ENCODE peak calls at places on chromosome 4, in seven cellular contexts. Q is A673, K is mesenchymal stem cell, Z is MM.1S, J is GM23248, S is body of pancreas, W is HCT116. P is an unnamed sample. For H3K27me3, the result is how much of the 10 kb centered on the place peaks cover.

GRCh38 chr4:24471623-24472510 is 112.5 kb downstream of the DHX15 start:
- DNase-seq in Q (peak), K (peak), Z (no peak), J (peak), S (no peak), W (no peak), P (no peak)

GRCh38 chr4:188417181-188417580 is 277.9 kb downstream of the TRIML1 start:
- DNase-seq in Q (peak), K (no peak), Z (no peak), J (no peak), S (no peak), W (no peak), P (no peak)

GRCh38 chr4:107564326-107564725 is 155.7 kb downstream of the PAPSS1 start:
- DNase-seq in Q (peak), K (peak), Z (no peak), J (peak), S (no peak), W (no peak), P (no peak)

GRCh38 chr4:107855723-107856122 is 31.0 kb downstream of the SGMS2 start:
- DNase-seq in Q (no peak), K (no peak), Z (no peak), J (no peak), S (no peak), W (no peak), P (no peak)

GRCh38 chr4:88949605-88950004 is 107.4 kb downstream of the FAM13A start:
- DNase-seq in Q (no peak), K (no peak), Z (no peak), J (no peak), S (no peak), W (no peak), P (no peak)

GRCh38 chr4:22493523-22493922 is 22.3 kb downstream of the ADGRA3 start:
- DNase-seq in Q (no peak), K (no peak), Z (no peak), J (no peak), S (no peak), W (no peak), P (no peak)

GRCh38 chr4:157304769-157305168 is 84.2 kb downstream of the GRIA2 start:
- DNase-seq in Q (no peak), K (no peak), Z (no peak), J (no peak), S (no peak), W (no peak), P (no peak)

GRCh38 chr4:41967392-41967791 is 14.2 kb upstream of the DCAF4L1 start:
- DNase-seq in Q (no peak), K (no peak), Z (no peak), J (no peak), S (no peak), W (no peak), P (no peak)

GRCh38 chr4:176563591-176563990 is 229.1 kb downstream of the VEGFC start:
- DNase-seq in Q (peak), K (peak), Z (no peak), J (peak), S (no peak), W (no peak), P (peak)

GRCh38 chr4:3302164-3302785 is 9.5 kb downstream of the RGS12 start:
- DNase-seq in Q (no peak), K (no peak), Z (no peak), J (no peak), S (no peak), W (no peak), P (no peak)

GRCh38 chr4:167119392-167119791 is 114.9 kb downstream of the SPOCK3 start:
- DNase-seq in Q (no peak), K (no peak), Z (no peak), J (no peak), S (no peak), W (no peak), P (no peak)

GRCh38 chr4:70895405-70895804 is 6.8 kb upstream of the MOB1B start:
- DNase-seq in Q (no peak), K (peak), Z (no peak), J (peak), S (peak), W (no peak), P (no peak)

GRCh38 chr4:37541956-37542355 is 144.2 kb downstream of the RELL1 start:
- DNase-seq in Q (no peak), K (no peak), Z (no peak), J (no peak), S (no peak), W (no peak), P (no peak)

GRCh38 chr4:80058740-80059139 is 14.3 kb downstream of the ANTXR2 start:
- DNase-seq in Q (no peak), K (peak), Z (peak), J (peak), S (no peak), W (no peak), P (no peak)

GRCh38 chr4:119721878-119722277 is 93.3 kb upstream of the PDE5A start:
- DNase-seq in Q (no peak), K (no peak), Z (no peak), J (no peak), S (no peak), W (no peak), P (no peak)

GRCh38 chr4:173337463-173337862 is 3.3 kb upstream of the HMGB2 start:
- DNase-seq in Q (no peak), K (no peak), Z (no peak), J (peak), S (no peak), W (no peak), P (no peak)

GRCh38 chr4:171896426-171896825 is 83.2 kb downstream of the GALNTL6 start:
- DNase-seq in Q (peak), K (no peak), Z (no peak), J (no peak), S (no peak), W (no peak), P (no peak)

GRCh38 chr4:141636077-141636770 is at the start of gene IL15:
- DNase-seq in Q (peak), K (peak), Z (peak), J (peak), S (peak), W (peak), P (peak)

GRCh38 chr4:170875868-170876267 is 786.1 kb upstream of the AADAT start:
- DNase-seq in Q (peak), K (no peak), Z (no peak), J (peak), S (no peak), W (peak), P (peak)

GRCh38 chr4:118962540-118962939 is 73.9 kb downstream of the SYNPO2 start:
- DNase-seq in Q (no peak), K (no peak), Z (no peak), J (no peak), S (no peak), W (no peak), P (no peak)

GRCh38 chr4:38868055-38868965 is 704 bp downstream of the FAM114A1 start:
- DNase-seq in Q (no peak), K (peak), Z (no peak), J (peak), S (peak), W (no peak), P (no peak)

GRCh38 chr4:185847352-185848078 is 35.5 kb upstream of the SORBS2 start:
- DNase-seq in Q (no peak), K (peak), Z (no peak), J (peak), S (no peak), W (no peak), P (no peak)

GRCh38 chr4:24965627-24966026 is 52.8 kb upstream of the CCDC149 start:
- DNase-seq in Q (no peak), K (no peak), Z (no peak), J (no peak), S (no peak), W (no peak), P (peak)

GRCh38 chr4:6769138-6769983 is 13.2 kb upstream of the KIAA0232 start:
- DNase-seq in Q (no peak), K (no peak), Z (no peak), J (no peak), S (no peak), W (no peak), P (no peak)

GRCh38 chr4:57607616-57608150 is 497.5 kb upstream of the IGFBP7 start:
- DNase-seq in Q (no peak), K (no peak), Z (no peak), J (no peak), S (no peak), W (no peak), P (no peak)

GRCh38 chr4:122602277-122603142 is 18.4 kb downstream of the IL21 start:
- DNase-seq in Q (peak), K (peak), Z (peak), J (peak), S (peak), W (peak), P (peak)

GRCh38 chr4:132266374-132266773 is 882.7 kb upstream of the PCDH10 start:
- DNase-seq in Q (no peak), K (no peak), Z (peak), J (no peak), S (no peak), W (no peak), P (no peak)

GRCh38 chr4:10158355-10158942 is 41.9 kb upstream of the WDR1 start:
- DNase-seq in Q (no peak), K (no peak), Z (no peak), J (no peak), S (peak), W (no peak), P (no peak)

GRCh38 chr4:155974476-155974749 is 20.7 kb upstream of the CTSO start:
- DNase-seq in Q (no peak), K (no peak), Z (peak), J (no peak), S (no peak), W (no peak), P (no peak)

GRCh38 chr4:1609901-1610790 is 74.0 kb downstream of the FAM53A start:
- DNase-seq in Q (no peak), K (no peak), Z (no peak), J (no peak), S (no peak), W (no peak), P (no peak)

GRCh38 chr4:159142254-159142653 is 39.4 kb downstream of the RAPGEF2 start:
- DNase-seq in Q (no peak), K (no peak), Z (no peak), J (peak), S (peak), W (no peak), P (no peak)

GRCh38 chr4:78150465-78150864 is 93.3 kb downstream of the FRAS1 start:
- DNase-seq in Q (no peak), K (no peak), Z (no peak), J (no peak), S (no peak), W (no peak), P (no peak)

GRCh38 chr4:1531683-1532548 is 125.7 kb upstream of the NKX1-1 start:
- DNase-seq in Q (no peak), K (no peak), Z (no peak), J (no peak), S (no peak), W (no peak), P (no peak)

GRCh38 chr4:102761478-102761790 is 666 bp upstream of the MANBA start:
- DNase-seq in Q (no peak), K (no peak), Z (peak), J (peak), S (no peak), W (no peak), P (no peak)

DNA sequence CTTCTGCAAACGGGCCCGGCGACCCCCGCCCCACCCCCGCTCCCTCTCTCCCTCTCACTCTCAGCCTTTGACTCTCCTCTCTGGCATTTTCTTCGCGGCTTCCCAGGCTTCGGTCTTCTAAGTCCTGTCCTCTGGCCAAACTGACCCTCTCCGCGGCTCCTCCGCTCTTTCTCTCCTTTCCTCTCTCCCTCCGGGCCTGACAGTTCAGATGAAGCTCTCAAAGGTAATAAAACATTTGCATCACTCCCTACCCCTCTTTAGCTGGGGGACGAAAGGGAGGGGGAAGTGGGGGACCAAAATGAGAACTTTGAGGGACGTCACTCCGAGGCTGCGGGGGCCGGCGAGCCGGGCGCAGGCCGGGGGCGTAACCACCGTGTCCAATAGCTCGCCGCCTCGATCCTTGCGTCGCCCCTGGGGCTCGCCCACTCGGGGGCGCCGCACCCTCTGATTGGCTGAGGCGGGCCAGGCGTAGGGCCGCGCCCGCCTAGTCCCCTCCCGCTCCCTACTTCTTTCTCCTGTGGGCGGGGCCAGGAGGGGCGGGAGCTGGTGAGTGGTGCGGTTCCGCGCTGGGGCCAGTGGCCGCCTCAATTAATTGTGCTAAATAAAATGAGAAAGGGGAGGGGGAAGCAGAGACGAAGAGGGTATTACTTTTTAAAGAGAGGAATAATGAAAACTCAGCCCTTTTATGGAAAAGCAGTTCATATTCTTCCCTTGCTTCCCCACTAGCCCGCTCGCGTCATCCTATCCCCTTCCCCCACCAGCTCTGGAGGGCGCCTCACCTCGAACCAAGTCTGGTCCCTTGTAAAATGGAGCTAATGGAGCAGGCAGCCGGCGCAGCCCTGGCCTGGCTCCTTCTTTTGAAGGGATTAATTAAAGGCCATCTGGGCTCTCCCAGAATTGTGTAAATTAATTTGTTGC is at the start of gene NKX6-1:
- DNase-seq in Q (peak), K (peak), Z (no peak), J (peak), S (peak), W (peak), P (peak)
- H3K27me3 ChIP-seq in Q (under half), K (half or more), Z (under half), J (half or more), S (under half), W (under half), P (under half)

GRCh38 chr4:76690091-76690905 is 207.6 kb downstream of the SOWAHB start:
- DNase-seq in Q (peak), K (peak), Z (no peak), J (peak), S (peak), W (no peak), P (no peak)
- H3K27me3 ChIP-seq in Q (under half), K (under half), Z (under half), J (under half), S (under half), W (under half), P (under half)

DNA sequence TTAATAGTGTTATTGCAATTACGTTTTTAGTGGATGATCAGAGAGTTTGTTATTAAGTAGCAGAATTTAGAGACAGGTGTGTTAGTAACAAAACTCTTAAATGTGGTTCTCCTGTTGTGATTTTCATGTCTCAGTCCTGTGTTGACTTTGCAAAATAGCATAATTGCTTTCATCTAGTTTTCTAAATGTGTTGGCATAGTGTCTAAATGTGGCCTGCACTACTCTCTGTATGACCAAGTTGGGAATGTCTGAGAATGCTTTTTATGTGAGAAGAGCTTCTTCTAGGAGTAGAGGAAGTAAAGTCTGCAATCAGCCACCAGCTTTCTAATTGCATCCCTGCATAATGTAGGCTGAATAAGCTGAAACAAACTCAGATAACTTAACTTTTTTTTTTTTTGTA is 158.6 kb upstream of the FAT1 start:
- DNase-seq in Q (no peak), K (no peak), Z (peak), J (no peak), S (no peak), W (no peak), P (no peak)
- H3K27me3 ChIP-seq in Q (under half), K (under half), Z (under half), J (under half), S (under half), W (under half), P (under half)

GRCh38 chr4:4377191-4377590 is 9.7 kb upstream of the NSG1 start:
- DNase-seq in Q (no peak), K (no peak), Z (no peak), J (no peak), S (no peak), W (no peak), P (no peak)
- H3K27me3 ChIP-seq in Q (under half), K (half or more), Z (under half), J (half or more), S (under half), W (under half), P (under half)